ENCODE peak calls at places on chromosomes 13 and 19, in four cellular contexts. One of them, this sample, is unnamed.

GRCh38 chr13:87311165-87311564 is 360.0 kb upstream of the SLITRK5 start:
- DNase-seq in IMR-90: no peak
- DNase-seq in H1: no peak
- DNase-seq in mesendoderm: no peak
- DNase-seq in this sample: no peak

GRCh38 chr19:6471076-6471475 is 7.0 kb downstream of the CRB3 start:
- DNase-seq in IMR-90: no peak
- DNase-seq in H1: no peak
- DNase-seq in mesendoderm: peak
- DNase-seq in this sample: no peak

GRCh38 chr13:112885782-112886268 is 83.2 kb upstream of the MCF2L start:
- DNase-seq in IMR-90: peak
- DNase-seq in H1: peak
- DNase-seq in mesendoderm: peak
- DNase-seq in this sample: peak

GRCh38 chr13:106573279-106573831 is 5.4 kb upstream of the ARGLU1 start:
- DNase-seq in IMR-90: peak
- DNase-seq in H1: no peak
- DNase-seq in mesendoderm: no peak
- DNase-seq in this sample: no peak

GRCh38 chr19:17183858-17184271 is 31.3 kb upstream of the USE1 start:
- DNase-seq in IMR-90: no peak
- DNase-seq in H1: no peak
- DNase-seq in mesendoderm: no peak
- DNase-seq in this sample: no peak

GRCh38 chr13:28741080-28741479 is 22.3 kb upstream of the SLC46A3 start:
- DNase-seq in IMR-90: peak
- DNase-seq in H1: no peak
- DNase-seq in mesendoderm: no peak
- DNase-seq in this sample: no peak

GRCh38 chr13:64088491-64088890 is 2672.8 kb upstream of the PCDH20 start:
- DNase-seq in IMR-90: no peak
- DNase-seq in H1: no peak
- DNase-seq in mesendoderm: no peak
- DNase-seq in this sample: no peak

GRCh38 chr13:109904218-109904617 is 117.8 kb upstream of the IRS2 start:
- DNase-seq in IMR-90: no peak
- DNase-seq in H1: no peak
- DNase-seq in mesendoderm: peak
- DNase-seq in this sample: peak

GRCh38 chr19:38252935-38253691 is 3.1 kb downstream of the PPP1R14A start:
- DNase-seq in IMR-90: no peak
- DNase-seq in H1: no peak
- DNase-seq in mesendoderm: no peak
- DNase-seq in this sample: no peak

GRCh38 chr13:113730831-113731191 is 28.2 kb upstream of the TMEM255B start:
- DNase-seq in IMR-90: no peak
- DNase-seq in H1: no peak
- DNase-seq in mesendoderm: no peak
- DNase-seq in this sample: no peak

GRCh38 chr19:10290439-10290875 is 705 bp downstream of the ICAM5 start:
- DNase-seq in IMR-90: peak
- DNase-seq in H1: no peak
- DNase-seq in mesendoderm: peak
- DNase-seq in this sample: peak

GRCh38 chr19:16446108-16447014 is 25.4 kb downstream of the EPS15L1 start:
- DNase-seq in IMR-90: peak
- DNase-seq in H1: no peak
- DNase-seq in mesendoderm: no peak
- DNase-seq in this sample: no peak

GRCh38 chr19:45693168-45693788 is 812 bp downstream of the QPCTL start:
- DNase-seq in IMR-90: peak
- DNase-seq in H1: no peak
- DNase-seq in mesendoderm: peak
- DNase-seq in this sample: peak

GRCh38 chr19:35306473-35307246 is 14.7 kb downstream of the MAG start:
- DNase-seq in IMR-90: no peak
- DNase-seq in H1: no peak
- DNase-seq in mesendoderm: peak
- DNase-seq in this sample: peak

GRCh38 chr13:100089633-100090032 is 740 bp downstream of the PCCA start:
- DNase-seq in IMR-90: peak
- DNase-seq in H1: no peak
- DNase-seq in mesendoderm: no peak
- DNase-seq in this sample: no peak

GRCh38 chr13:36154567-36155231 is 23.5 kb upstream of the DCLK1 start:
- DNase-seq in IMR-90: no peak
- DNase-seq in H1: no peak
- DNase-seq in mesendoderm: peak
- DNase-seq in this sample: peak

GRCh38 chr13:84896128-84896527 is 903.1 kb downstream of the SLITRK6 start:
- DNase-seq in IMR-90: peak
- DNase-seq in H1: no peak
- DNase-seq in mesendoderm: peak
- DNase-seq in this sample: no peak

GRCh38 chr19:17156947-17157302 is 58.2 kb upstream of the USE1 start:
- DNase-seq in IMR-90: no peak
- DNase-seq in H1: no peak
- DNase-seq in mesendoderm: no peak
- DNase-seq in this sample: no peak

GRCh38 chr19:23946569-23946968 is 31.9 kb downstream of the ZNF726 start:
- DNase-seq in IMR-90: no peak
- DNase-seq in H1: no peak
- DNase-seq in mesendoderm: no peak
- DNase-seq in this sample: no peak

GRCh38 chr13:109610517-109610916 is 175.9 kb downstream of the IRS2 start:
- DNase-seq in IMR-90: no peak
- DNase-seq in H1: peak
- DNase-seq in mesendoderm: peak
- DNase-seq in this sample: peak

GRCh38 chr19:45578861-45579260 is 5.7 kb downstream of the OPA3 start:
- DNase-seq in IMR-90: no peak
- DNase-seq in H1: no peak
- DNase-seq in mesendoderm: no peak
- DNase-seq in this sample: no peak

GRCh38 chr13:98877936-98878335 is 99.9 kb downstream of the DOCK9 start:
- DNase-seq in IMR-90: no peak
- DNase-seq in H1: no peak
- DNase-seq in mesendoderm: no peak
- DNase-seq in this sample: no peak

GRCh38 chr13:98878421-98879126 is 99.3 kb downstream of the DOCK9 start:
- DNase-seq in IMR-90: no peak
- DNase-seq in H1: no peak
- DNase-seq in mesendoderm: no peak
- DNase-seq in this sample: no peak

GRCh38 chr13:98879965-98880364 is 97.9 kb downstream of the DOCK9 start:
- DNase-seq in IMR-90: no peak
- DNase-seq in H1: no peak
- DNase-seq in mesendoderm: no peak
- DNase-seq in this sample: no peak

GRCh38 chr13:98879127-98879520 is 98.7 kb downstream of the DOCK9 start:
- DNase-seq in IMR-90: no peak
- DNase-seq in H1: no peak
- DNase-seq in mesendoderm: no peak
- DNase-seq in this sample: no peak

DNA sequence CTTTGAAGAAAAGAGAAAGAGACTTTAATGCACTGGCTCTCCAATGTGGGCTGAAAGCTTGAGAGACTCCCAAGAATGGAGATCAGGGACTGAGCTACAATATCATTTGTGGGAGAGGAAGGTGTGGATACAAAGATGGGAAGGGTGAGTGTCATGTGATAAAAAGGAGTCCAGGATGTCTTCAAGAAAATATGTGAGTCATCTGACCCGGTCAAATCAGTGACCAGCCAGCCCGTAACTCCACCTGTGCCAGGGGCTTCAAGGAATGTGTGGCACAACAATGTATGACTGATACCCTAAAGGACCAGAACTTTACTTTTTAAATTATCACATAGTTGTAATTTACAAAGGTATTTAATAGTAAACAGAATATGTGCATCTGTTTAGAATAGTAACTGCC is 97.2 kb downstream of the DOCK9 start:
- DNase-seq in IMR-90: no peak
- DNase-seq in H1: no peak
- DNase-seq in mesendoderm: no peak
- DNase-seq in this sample: no peak
- H4K5ac ChIP-seq in IMR-90: no peak
- H4K5ac ChIP-seq in H1: no peak
- H4K5ac ChIP-seq in mesendoderm: no peak
- H4K5ac ChIP-seq in this sample: no peak

GRCh38 chr19:33755314-33756020 is 41.2 kb upstream of the KCTD15 start:
- DNase-seq in IMR-90: no peak
- DNase-seq in H1: no peak
- DNase-seq in mesendoderm: no peak
- DNase-seq in this sample: no peak
- H4K5ac ChIP-seq in IMR-90: no peak
- H4K5ac ChIP-seq in H1: no peak
- H4K5ac ChIP-seq in mesendoderm: no peak
- H4K5ac ChIP-seq in this sample: no peak

DNA sequence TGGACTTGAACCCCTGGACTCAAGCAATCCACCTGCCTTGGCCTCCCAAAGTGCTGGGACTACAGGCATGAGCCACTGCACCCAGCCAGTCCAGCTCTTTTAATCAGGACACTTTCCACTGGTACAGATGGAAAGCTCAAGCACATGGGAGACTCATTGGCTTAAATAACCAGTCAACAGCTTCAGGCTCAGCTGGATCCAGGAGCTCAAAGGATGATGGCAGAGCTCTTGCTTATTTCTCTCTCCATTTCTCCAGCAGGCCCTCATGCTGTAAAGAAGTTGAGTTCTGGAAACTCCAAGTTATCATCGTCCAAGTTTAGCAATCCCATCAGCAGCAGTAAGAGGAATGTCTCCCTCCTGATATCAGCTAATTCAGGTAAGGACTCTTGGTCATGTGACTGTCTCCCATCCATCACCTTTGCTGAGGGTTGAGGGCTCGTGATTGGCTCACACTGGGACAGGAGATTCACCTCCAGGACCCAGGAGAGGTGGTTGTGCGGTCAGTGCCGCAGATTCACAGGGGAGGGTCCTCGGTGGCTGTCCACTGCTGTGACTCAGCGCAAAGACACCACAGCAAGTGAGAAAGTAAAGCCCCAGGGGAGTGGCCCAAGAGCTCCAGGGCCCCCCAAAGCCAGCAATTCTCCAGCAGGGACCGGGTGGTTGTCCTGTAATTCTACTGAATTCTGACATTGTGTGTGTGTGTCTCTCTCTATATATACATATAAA is 5.1 kb downstream of the CCL25 start:
- DNase-seq in IMR-90: no peak
- DNase-seq in H1: no peak
- DNase-seq in mesendoderm: no peak
- DNase-seq in this sample: no peak
- H4K5ac ChIP-seq in IMR-90: no peak
- H4K5ac ChIP-seq in H1: no peak
- H4K5ac ChIP-seq in mesendoderm: no peak
- H4K5ac ChIP-seq in this sample: no peak

GRCh38 chr13:32174366-32174765 is 140.8 kb downstream of the ZAR1L start:
- DNase-seq in IMR-90: no peak
- DNase-seq in H1: no peak
- DNase-seq in mesendoderm: no peak
- DNase-seq in this sample: no peak

GRCh38 chr13:32175307-32175706 is 139.9 kb downstream of the ZAR1L start:
- DNase-seq in IMR-90: no peak
- DNase-seq in H1: no peak
- DNase-seq in mesendoderm: no peak
- DNase-seq in this sample: no peak

GRCh38 chr13:32175943-32176342 is 139.2 kb downstream of the ZAR1L start:
- DNase-seq in IMR-90: no peak
- DNase-seq in H1: no peak
- DNase-seq in mesendoderm: no peak
- DNase-seq in this sample: no peak

GRCh38 chr13:32178763-32179162 is 136.4 kb downstream of the ZAR1L start:
- DNase-seq in IMR-90: no peak
- DNase-seq in H1: no peak
- DNase-seq in mesendoderm: no peak
- DNase-seq in this sample: no peak

DNA sequence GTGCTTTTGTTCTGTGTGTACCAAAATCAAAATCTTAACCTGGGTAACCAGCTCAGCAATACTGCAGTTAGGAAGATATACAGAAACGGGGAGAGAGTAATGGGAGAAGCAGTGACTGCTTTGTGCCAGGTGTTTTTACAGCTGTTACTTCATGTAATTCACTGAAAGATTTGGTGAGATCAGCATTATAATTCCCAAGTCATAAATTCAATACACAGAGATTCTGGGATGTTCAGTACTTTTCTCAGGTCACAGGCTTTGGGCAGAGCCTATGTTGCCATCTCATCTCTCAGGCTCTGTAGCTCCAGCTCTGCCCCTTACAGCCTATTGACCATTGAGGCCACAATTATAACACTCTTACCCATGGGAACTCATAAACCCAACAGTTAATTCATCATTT is 138.5 kb downstream of the ZAR1L start:
- DNase-seq in IMR-90: no peak
- DNase-seq in H1: no peak
- DNase-seq in mesendoderm: no peak
- DNase-seq in this sample: no peak
- H4K5ac ChIP-seq in IMR-90: no peak
- H4K5ac ChIP-seq in H1: no peak
- H4K5ac ChIP-seq in mesendoderm: no peak
- H4K5ac ChIP-seq in this sample: no peak

GRCh38 chr19:30555788-30556110 is 183.6 kb downstream of the ZNF536 start:
- DNase-seq in IMR-90: no peak
- DNase-seq in H1: no peak
- DNase-seq in mesendoderm: no peak
- DNase-seq in this sample: no peak
- H4K5ac ChIP-seq in IMR-90: no peak
- H4K5ac ChIP-seq in H1: no peak
- H4K5ac ChIP-seq in mesendoderm: no peak
- H4K5ac ChIP-seq in this sample: no peak

GRCh38 chr13:79543883-79544282 is 62.9 kb downstream of the NDFIP2 start:
- DNase-seq in IMR-90: no peak
- DNase-seq in H1: no peak
- DNase-seq in mesendoderm: no peak
- DNase-seq in this sample: no peak

GRCh38 chr13:79548886-79549285 is 67.9 kb downstream of the NDFIP2 start:
- DNase-seq in IMR-90: peak
- DNase-seq in H1: no peak
- DNase-seq in mesendoderm: peak
- DNase-seq in this sample: no peak

GRCh38 chr13:79549355-79550106 is 68.6 kb downstream of the NDFIP2 start:
- DNase-seq in IMR-90: peak
- DNase-seq in H1: no peak
- DNase-seq in mesendoderm: peak
- DNase-seq in this sample: no peak

GRCh38 chr13:79547211-79547610 is 66.3 kb downstream of the NDFIP2 start:
- DNase-seq in IMR-90: no peak
- DNase-seq in H1: no peak
- DNase-seq in mesendoderm: no peak
- DNase-seq in this sample: no peak

DNA sequence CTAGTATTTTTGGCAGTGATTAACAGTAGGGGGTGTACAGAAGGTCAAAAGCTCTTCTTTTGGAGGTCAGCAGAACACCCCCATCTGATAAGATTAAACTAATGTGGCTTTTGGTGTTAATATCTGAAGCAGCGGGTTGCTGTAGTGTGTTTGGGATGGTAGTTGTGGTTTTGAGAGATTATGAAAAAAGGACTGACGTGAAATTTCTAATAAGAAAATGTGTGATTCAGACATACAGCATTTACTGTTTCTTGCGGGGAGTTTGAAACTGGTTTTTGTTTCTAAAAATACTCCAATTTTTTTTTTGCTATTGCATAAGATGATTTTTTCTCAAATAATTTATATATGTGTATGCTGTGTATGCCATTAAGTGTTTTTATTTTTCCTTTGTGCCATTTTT is 66.9 kb downstream of the NDFIP2 start:
- DNase-seq in IMR-90: no peak
- DNase-seq in H1: no peak
- DNase-seq in mesendoderm: no peak
- DNase-seq in this sample: no peak
- H4K5ac ChIP-seq in IMR-90: no peak
- H4K5ac ChIP-seq in H1: no peak
- H4K5ac ChIP-seq in mesendoderm: no peak
- H4K5ac ChIP-seq in this sample: no peak

This sample was measured in H9.